ENCODE peak calls at places on chromosomes 5 and 9, in nine cellular contexts. V is fibroblast of lung, T is fibroblast of pulmonary artery, S is mesendoderm, Q is fibroblast of villous mesenchyme, B is psoas muscle, R is osteoblast, K is IMR-90, I is adipocyte. X is an unnamed sample.

GRCh38 chr9:82334286-82334685 is 345.7 kb downstream of the SPATA31D1 start:
- DNase-seq in V (peak), T (peak), S (no peak), Q (peak), B (no peak), R (peak), K (peak), I (peak), X (no peak)

GRCh38 chr5:8332666-8333444 is 463.9 kb downstream of the MTRR start:
- DNase-seq in V (no peak), T (no peak), S (no peak), Q (no peak), B (no peak), R (no peak), K (no peak), I (no peak), X (no peak)

GRCh38 chr9:127776195-127776918 is 2.1 kb downstream of the SH2D3C start:
- DNase-seq in V (no peak), T (no peak), S (peak), Q (no peak), B (peak), R (peak), K (no peak), I (no peak), X (no peak)

GRCh38 chr5:10434392-10434791 is 7.3 kb upstream of the ROPN1L start:
- DNase-seq in V (peak), T (no peak), S (no peak), Q (peak), B (no peak), R (no peak), K (peak), I (peak), X (no peak)

GRCh38 chr9:132977626-132978450 is 656 bp upstream of the GFI1B start:
- DNase-seq in V (peak), T (peak), S (peak), Q (peak), B (peak), R (peak), K (peak), I (peak), X (no peak)

GRCh38 chr5:33364406-33364805 is 76.4 kb upstream of the TARS1 start:
- DNase-seq in V (no peak), T (no peak), S (no peak), Q (no peak), B (no peak), R (no peak), K (no peak), I (no peak), X (no peak)

GRCh38 chr5:17167171-17167891 is 50.1 kb upstream of the BASP1 start:
- DNase-seq in V (no peak), T (no peak), S (no peak), Q (no peak), B (no peak), R (no peak), K (no peak), I (no peak), X (no peak)

GRCh38 chr5:126938461-126938860 is 91.9 kb downstream of the MARCHF3 start:
- DNase-seq in V (peak), T (peak), S (no peak), Q (peak), B (no peak), R (peak), K (peak), I (peak), X (no peak)

GRCh38 chr9:75200892-75201470 is 112.7 kb downstream of the OSTF1 start:
- DNase-seq in V (peak), T (peak), S (peak), Q (peak), B (no peak), R (no peak), K (peak), I (peak), X (peak)

GRCh38 chr5:38790891-38791290 is 54.9 kb upstream of the OSMR start:
- DNase-seq in V (peak), T (no peak), S (no peak), Q (peak), B (no peak), R (no peak), K (no peak), I (peak), X (no peak)

GRCh38 chr9:121259498-121259897 is 8.5 kb upstream of the GSN start:
- DNase-seq in V (no peak), T (no peak), S (no peak), Q (no peak), B (no peak), R (no peak), K (no peak), I (no peak), X (no peak)

GRCh38 chr9:121259935-121260334 is 8.0 kb upstream of the GSN start:
- DNase-seq in V (no peak), T (no peak), S (no peak), Q (no peak), B (no peak), R (peak), K (no peak), I (no peak), X (no peak)

GRCh38 chr9:121260457-121261106 is 7.4 kb upstream of the GSN start:
- DNase-seq in V (no peak), T (no peak), S (no peak), Q (no peak), B (no peak), R (no peak), K (no peak), I (no peak), X (no peak)

GRCh38 chr9:121262450-121262849 is 5.5 kb upstream of the GSN start:
- DNase-seq in V (no peak), T (no peak), S (no peak), Q (no peak), B (no peak), R (no peak), K (no peak), I (no peak), X (no peak)

GRCh38 chr9:121261107-121261460 is 6.9 kb upstream of the GSN start:
- DNase-seq in V (peak), T (peak), S (no peak), Q (no peak), B (no peak), R (peak), K (no peak), I (peak), X (no peak)
- H3K4me3 ChIP-seq in V (no peak), T (no peak), S (no peak), Q (no peak), B (no peak), R (no peak), K (no peak), I (peak), X (no peak)

GRCh38 chr5:78887384-78888118 is 97.6 kb downstream of the ARSB start:
- DNase-seq in V (no peak), T (no peak), S (no peak), Q (no peak), B (no peak), R (no peak), K (peak), I (no peak), X (no peak)
- H3K4me3 ChIP-seq in V (no peak), T (no peak), S (no peak), Q (no peak), B (no peak), R (no peak), K (no peak), I (no peak), X (no peak)

DNA sequence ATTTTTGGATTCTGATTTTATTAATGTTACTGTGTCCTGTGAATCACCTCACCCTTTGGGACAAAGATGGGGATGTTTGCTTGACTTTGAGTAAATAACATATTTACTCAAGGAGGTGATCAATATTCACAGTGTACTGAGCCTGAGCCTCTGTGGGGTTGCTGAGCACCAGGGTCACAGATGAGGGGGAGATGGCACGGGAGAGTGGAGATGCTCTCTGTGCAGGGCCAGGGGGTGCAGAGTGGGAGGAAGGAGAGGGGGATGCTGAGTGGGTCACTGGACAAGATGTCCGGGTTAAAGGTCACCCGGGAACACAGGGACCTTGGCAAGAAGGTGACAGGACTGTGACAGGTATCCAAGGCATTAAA is 4.0 kb downstream of the SQSTM1 start:
- DNase-seq in V (no peak), T (no peak), S (no peak), Q (no peak), B (no peak), R (no peak), K (no peak), I (no peak), X (no peak)
- H3K4me3 ChIP-seq in V (peak), T (peak), S (no peak), Q (no peak), B (peak), R (no peak), K (no peak), I (peak), X (no peak)

GRCh38 chr5:1144089-1144488 is 32.2 kb upstream of the SLC12A7 start:
- DNase-seq in V (no peak), T (no peak), S (no peak), Q (no peak), B (no peak), R (no peak), K (no peak), I (no peak), X (no peak)

GRCh38 chr5:1143670-1143951 is 31.7 kb upstream of the SLC12A7 start:
- DNase-seq in V (no peak), T (no peak), S (no peak), Q (no peak), B (no peak), R (no peak), K (no peak), I (no peak), X (no peak)

GRCh38 chr5:1141827-1142226 is 30.0 kb upstream of the SLC12A7 start:
- DNase-seq in V (no peak), T (no peak), S (no peak), Q (no peak), B (no peak), R (no peak), K (no peak), I (no peak), X (no peak)

GRCh38 chr5:1142886-1143669 is 31.2 kb upstream of the SLC12A7 start:
- DNase-seq in V (no peak), T (no peak), S (no peak), Q (no peak), B (no peak), R (no peak), K (no peak), I (no peak), X (no peak)

GRCh38 chr5:1144638-1145396 is 33.0 kb upstream of the SLC12A7 start:
- DNase-seq in V (no peak), T (no peak), S (no peak), Q (no peak), B (no peak), R (no peak), K (no peak), I (no peak), X (no peak)
- H3K4me3 ChIP-seq in V (no peak), T (no peak), S (no peak), Q (no peak), B (no peak), R (no peak), K (no peak), I (no peak), X (no peak)

DNA sequence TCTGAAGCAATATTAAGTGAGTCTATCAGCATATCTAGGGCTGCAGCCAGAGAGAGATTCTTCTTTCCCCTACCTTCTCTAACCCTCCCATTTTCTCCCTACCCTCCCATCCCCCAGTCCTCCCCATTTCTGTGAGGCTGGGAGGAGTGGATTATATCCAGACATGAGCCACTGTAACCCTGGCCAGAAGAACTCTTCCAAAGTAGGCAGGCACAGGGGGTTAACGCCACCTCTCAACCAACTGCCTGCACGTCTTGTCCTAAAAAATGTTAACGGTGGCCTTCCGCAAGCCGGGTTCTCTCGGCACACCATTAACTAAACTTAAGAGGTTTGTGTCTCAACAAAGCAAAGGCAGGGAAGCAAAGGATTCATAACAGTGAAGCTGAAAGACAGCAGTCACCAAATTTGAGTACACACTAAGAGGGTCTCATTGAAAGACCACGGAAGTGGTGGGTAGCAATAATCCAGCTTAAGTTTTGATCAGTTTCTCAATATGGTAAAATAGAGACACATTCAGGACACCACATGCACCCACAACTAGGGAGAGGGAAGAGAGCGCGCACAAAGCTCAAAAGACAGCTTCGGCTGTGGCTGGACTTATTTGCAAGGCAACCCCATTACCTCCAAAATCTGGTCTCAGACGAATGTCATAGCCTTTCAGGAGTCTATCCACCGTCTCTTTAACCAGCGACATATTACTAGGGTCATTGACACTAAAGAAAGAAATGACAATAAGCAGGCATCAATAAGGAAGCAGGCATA is 643 bp downstream of the GABRB2 start:
- DNase-seq in V (no peak), T (no peak), S (peak), Q (no peak), B (no peak), R (peak), K (no peak), I (no peak), X (no peak)
- H3K4me3 ChIP-seq in V (peak), T (no peak), S (peak), Q (no peak), B (peak), R (no peak), K (no peak), I (peak), X (peak)

DNA sequence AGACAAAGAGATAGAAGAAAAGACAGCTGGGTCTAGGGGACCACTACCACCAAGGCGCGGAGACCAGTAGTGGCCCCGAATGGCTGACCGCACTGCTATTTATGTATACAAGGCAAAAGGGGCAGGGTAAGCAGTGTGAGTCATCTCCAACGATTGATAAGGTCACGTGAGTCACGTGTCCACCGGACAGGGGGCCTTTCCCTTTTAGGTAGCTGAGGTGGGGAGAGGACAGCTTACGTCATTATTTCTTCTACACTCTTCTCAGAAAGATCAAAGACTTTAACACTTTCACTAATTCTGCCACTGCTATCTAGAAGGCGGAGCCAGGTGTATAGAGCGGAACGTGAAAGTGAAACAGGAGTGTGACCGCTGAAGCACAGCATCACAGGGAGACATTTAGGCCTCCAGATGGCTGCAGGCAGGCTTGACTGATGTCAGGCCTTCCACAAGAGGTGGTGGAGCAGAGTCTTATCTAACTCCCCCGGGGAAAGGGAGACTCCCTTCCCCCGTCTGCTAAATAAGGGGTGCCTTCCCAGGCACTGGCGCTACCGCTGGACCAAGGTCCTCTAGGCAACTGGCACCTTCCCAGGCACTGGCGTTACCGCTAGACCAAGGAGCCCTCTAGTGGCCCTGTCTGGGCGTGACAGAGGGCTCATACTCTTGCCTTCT is 6.1 kb upstream of the PRR16 start:
- DNase-seq in V (peak), T (peak), S (peak), Q (peak), B (peak), R (peak), K (peak), I (peak), X (peak)
- H3K4me3 ChIP-seq in V (no peak), T (peak), S (no peak), Q (peak), B (peak), R (peak), K (no peak), I (peak), X (peak)

DNA sequence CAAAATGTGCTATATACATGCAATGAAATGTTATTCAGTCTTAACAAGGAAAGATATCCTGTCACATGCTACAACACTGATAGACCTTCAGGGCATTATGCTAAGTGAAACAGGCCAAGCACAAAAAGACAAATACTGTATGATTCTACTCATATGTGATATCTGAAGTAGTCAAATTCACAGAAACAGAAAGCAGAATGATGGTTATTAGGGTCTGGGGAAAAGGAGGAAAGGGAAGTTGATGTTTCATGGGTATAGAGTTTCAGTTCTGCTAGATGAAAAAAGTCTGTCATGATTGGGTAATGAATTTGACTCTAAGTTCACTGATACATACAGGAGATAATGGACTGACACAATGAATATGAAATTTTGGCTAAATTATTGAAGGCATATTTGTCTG is 11.2 kb upstream of the RIC1 start:
- DNase-seq in V (no peak), T (no peak), S (no peak), Q (no peak), B (no peak), R (no peak), K (no peak), I (no peak), X (no peak)
- H3K4me3 ChIP-seq in V (no peak), T (no peak), S (no peak), Q (no peak), B (no peak), R (no peak), K (no peak), I (no peak), X (no peak)

DNA sequence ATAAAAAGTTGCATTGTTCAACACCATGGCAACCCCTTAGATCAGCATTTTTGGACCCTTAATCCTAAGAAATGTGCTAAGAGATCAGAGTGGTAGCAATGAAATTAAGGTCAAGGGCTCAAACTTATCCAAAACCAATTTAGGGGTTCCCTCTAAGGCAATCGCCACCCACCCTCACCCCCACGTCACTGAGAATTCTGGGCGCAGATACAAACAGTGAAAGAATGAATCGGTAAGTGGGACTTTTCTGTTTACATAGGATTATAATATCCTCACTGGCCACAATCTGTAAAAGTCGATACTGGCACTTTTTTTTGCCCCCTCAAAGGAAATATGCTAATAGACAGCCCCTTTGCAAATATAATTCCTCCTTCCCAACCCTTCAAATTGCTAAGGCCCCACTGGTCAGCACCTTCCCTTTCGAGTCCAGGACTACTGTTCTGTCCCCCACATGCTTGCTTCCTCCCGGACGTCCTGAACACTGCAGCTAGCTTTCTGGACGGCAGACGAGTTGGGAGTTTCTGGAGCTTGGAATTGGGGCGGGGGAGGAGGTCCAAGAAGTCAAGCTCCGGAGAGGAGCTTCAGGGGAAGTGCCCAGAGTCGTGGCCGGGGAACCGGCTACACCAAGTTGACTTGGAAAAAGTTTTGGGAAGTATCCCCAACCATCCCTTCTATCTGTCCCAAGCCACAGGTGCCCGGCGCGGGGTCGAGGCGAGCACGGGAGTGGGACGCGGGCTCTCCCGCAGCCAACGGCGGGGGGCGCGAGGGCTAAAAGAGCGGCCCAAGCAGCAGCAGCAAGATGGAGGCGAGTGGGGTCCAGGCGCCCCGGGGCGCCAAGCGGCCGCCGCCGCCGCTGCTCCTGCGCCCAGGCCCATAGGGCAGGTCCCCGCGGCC is 2.1 kb downstream of the GAS1 start:
- DNase-seq in V (peak), T (peak), S (peak), Q (no peak), B (peak), R (peak), K (peak), I (peak), X (no peak)
- H3K4me3 ChIP-seq in V (peak), T (peak), S (peak), Q (peak), B (peak), R (peak), K (peak), I (peak), X (peak)

DNA sequence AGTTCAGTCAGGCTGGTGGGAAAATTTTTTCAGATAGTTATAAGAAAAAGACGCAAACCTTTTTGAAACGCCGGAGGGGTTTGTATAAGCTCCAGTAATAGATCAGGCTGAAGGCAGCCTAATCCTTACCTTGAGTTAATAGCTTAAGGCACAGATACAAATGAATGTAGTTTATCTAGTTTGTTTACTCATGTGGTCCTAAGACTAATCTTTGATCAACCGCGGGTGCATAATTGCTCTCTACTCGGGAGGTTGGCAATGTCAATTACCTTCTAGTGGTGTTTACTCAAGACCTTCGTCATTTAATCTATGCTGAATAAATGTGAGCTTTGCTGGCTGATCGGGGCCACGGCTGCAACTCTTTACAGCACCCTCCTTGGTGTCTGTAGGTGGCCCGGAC is 665 bp upstream of the INSL4 start:
- DNase-seq in V (no peak), T (no peak), S (peak), Q (no peak), B (no peak), R (no peak), K (no peak), I (no peak), X (no peak)
- H3K4me3 ChIP-seq in V (no peak), T (no peak), S (no peak), Q (no peak), B (no peak), R (no peak), K (no peak), I (no peak), X (no peak)